ENCODE peak calls at places on chromosomes 4 and X, in six cellular contexts. N is neuronal stem cell, F is mesendoderm, M is IMR-90, Q is H9, D is H1. A is an unnamed sample.

GRCh38 chrX:635428-636192 is 5.0 kb downstream of the SHOX start:
- DNase-seq in N (no peak), F (peak), M (no peak), Q (peak), D (peak), A (no peak)

GRCh38 chr4:13483142-13484044 is 747 bp downstream of the RAB28 start:
- DNase-seq in N (peak), F (peak), M (peak), Q (peak), D (no peak), A (peak)

GRCh38 chr4:87416965-87417364 is 5.4 kb upstream of the NUDT9 start:
- DNase-seq in N (no peak), F (no peak), M (no peak), Q (no peak), D (no peak), A (no peak)

GRCh38 chr4:140330311-140330900 is 43.0 kb upstream of the SCOC start:
- DNase-seq in N (no peak), F (peak), M (peak), Q (no peak), D (no peak), A (peak)

GRCh38 chr4:178450614-178451013 is 1008.4 kb upstream of the AGA start:
- DNase-seq in N (no peak), F (no peak), M (no peak), Q (no peak), D (no peak), A (no peak)

GRCh38 chrX:132146456-132146855 is 18.6 kb upstream of the FRMD7 start:
- DNase-seq in N (no peak), F (no peak), M (no peak), Q (no peak), D (no peak), A (no peak)

GRCh38 chrX:112874140-112874539 is 33.5 kb upstream of the AMOT start:
- DNase-seq in N (no peak), F (no peak), M (peak), Q (no peak), D (no peak), A (peak)

GRCh38 chrX:15973299-15973698 is 118.7 kb upstream of the AP1S2 start:
- DNase-seq in N (no peak), F (peak), M (peak), Q (peak), D (no peak), A (peak)

GRCh38 chrX:84724576-84724975 is 222.3 kb upstream of the HDX start:
- DNase-seq in N (no peak), F (peak), M (no peak), Q (no peak), D (no peak), A (no peak)

GRCh38 chrX:84735025-84735424 is 232.8 kb upstream of the HDX start:
- DNase-seq in N (no peak), F (no peak), M (peak), Q (no peak), D (no peak), A (peak)

GRCh38 chrX:84729809-84730208 is 227.6 kb upstream of the HDX start:
- DNase-seq in N (peak), F (peak), M (peak), Q (peak), D (no peak), A (peak)

GRCh38 chrX:84729408-84729807 is 227.2 kb upstream of the HDX start:
- DNase-seq in N (no peak), F (no peak), M (no peak), Q (no peak), D (no peak), A (no peak)
- H2BK15ac ChIP-seq in N (no peak), F (no peak), M (no peak), Q (no peak), D (no peak), A (no peak)

GRCh38 chr4:38024203-38024504 is 64.0 kb downstream of the PTTG2 start:
- DNase-seq in N (no peak), F (no peak), M (no peak), Q (no peak), D (no peak), A (peak)

GRCh38 chr4:38025665-38026064 is 65.5 kb downstream of the PTTG2 start:
- DNase-seq in N (no peak), F (no peak), M (no peak), Q (no peak), D (no peak), A (no peak)

GRCh38 chr4:38023347-38024202 is 63.4 kb downstream of the PTTG2 start:
- DNase-seq in N (no peak), F (no peak), M (no peak), Q (no peak), D (no peak), A (no peak)

GRCh38 chr4:38028556-38028955 is 68.4 kb downstream of the PTTG2 start:
- DNase-seq in N (no peak), F (no peak), M (no peak), Q (no peak), D (no peak), A (no peak)

DNA sequence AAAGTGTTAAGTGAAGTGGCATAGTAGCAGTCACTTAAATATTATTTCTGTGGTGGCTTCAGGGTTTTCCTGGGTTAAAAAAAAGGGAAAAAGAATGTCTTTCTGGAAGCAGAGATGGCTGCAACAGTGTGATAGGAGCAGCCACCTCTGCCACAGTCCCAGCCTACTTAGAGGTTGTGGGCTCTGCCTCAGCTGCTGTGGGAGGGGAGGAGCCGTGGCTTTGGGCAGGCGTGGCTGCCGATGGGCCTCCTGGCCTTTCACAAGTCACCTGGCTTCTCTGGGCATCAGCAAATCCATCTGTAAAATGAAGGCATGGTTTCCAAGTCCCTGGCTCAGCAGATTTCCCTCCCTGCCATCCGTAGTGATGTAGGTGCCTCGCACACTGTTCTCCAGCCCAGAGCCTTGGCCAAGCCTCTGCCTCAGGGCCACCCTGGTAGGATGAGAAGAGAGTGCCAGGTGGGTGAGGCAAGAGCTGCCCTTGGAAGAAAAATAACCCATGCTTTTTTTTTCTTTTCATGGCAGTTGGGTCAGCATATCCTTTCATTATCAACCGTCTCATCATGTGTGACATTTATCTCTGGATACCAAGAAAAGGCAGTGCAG is 66.0 kb downstream of the PTTG2 start:
- DNase-seq in N (no peak), F (no peak), M (no peak), Q (no peak), D (no peak), A (no peak)
- H3K18ac ChIP-seq in N (peak), F (no peak), M (no peak), Q (no peak), D (no peak), A (no peak)

GRCh38 chr4:22471419-22471818 is 44.4 kb downstream of the ADGRA3 start:
- DNase-seq in N (no peak), F (no peak), M (no peak), Q (no peak), D (no peak), A (no peak)
- H2BK15ac ChIP-seq in N (no peak), F (no peak), M (no peak), Q (no peak), D (no peak), A (no peak)

GRCh38 chr4:39348371-39349265 is 17.5 kb downstream of the RFC1 start:
- DNase-seq in N (no peak), F (no peak), M (peak), Q (no peak), D (no peak), A (peak)
- H3K18ac ChIP-seq in N (no peak), F (no peak), M (no peak), Q (no peak), D (no peak), A (no peak)

A was measured in mesenchymal stem cell.